ENCODE peak calls at places on chromosomes 1 and 21, in four cellular contexts. One of them, this sample, is unnamed.

GRCh38 chr1:72845342-72845741 is 563.0 kb upstream of the NEGR1 start:
- DNase-seq in CD8-positive, alpha-beta T cell: no peak
- DNase-seq in small intestine: no peak
- DNase-seq in transverse colon: no peak
- DNase-seq in this sample: no peak

GRCh38 chr1:157584503-157584902 is 13.4 kb downstream of the FCRL4 start:
- DNase-seq in CD8-positive, alpha-beta T cell: no peak
- DNase-seq in small intestine: no peak
- DNase-seq in transverse colon: no peak
- DNase-seq in this sample: no peak

GRCh38 chr1:116909511-116910378 is at the start of gene PTGFRN:
- DNase-seq in CD8-positive, alpha-beta T cell: peak; percentile 25
- DNase-seq in small intestine: peak; percentile 63
- DNase-seq in transverse colon: peak; percentile 73
- DNase-seq in this sample: no peak

GRCh38 chr1:76868916-76869315 is 1.6 kb downstream of the ST6GALNAC5 start:
- DNase-seq in CD8-positive, alpha-beta T cell: no peak
- DNase-seq in small intestine: no peak
- DNase-seq in transverse colon: no peak
- DNase-seq in this sample: no peak

GRCh38 chr1:8151647-8152046 is 125.5 kb upstream of the ERRFI1 start:
- DNase-seq in CD8-positive, alpha-beta T cell: no peak
- DNase-seq in small intestine: no peak
- DNase-seq in transverse colon: no peak
- DNase-seq in this sample: no peak

GRCh38 chr1:34378968-34379729 is 202.4 kb downstream of the C1orf94 start:
- DNase-seq in CD8-positive, alpha-beta T cell: no peak
- DNase-seq in small intestine: no peak
- DNase-seq in transverse colon: no peak
- DNase-seq in this sample: no peak

GRCh38 chr1:62725255-62725654 is 37.1 kb upstream of the DOCK7 start:
- DNase-seq in CD8-positive, alpha-beta T cell: no peak
- DNase-seq in small intestine: peak; percentile 17
- DNase-seq in transverse colon: no peak
- DNase-seq in this sample: no peak

GRCh38 chr1:238960071-238960470 is 426.3 kb upstream of the CHRM3 start:
- DNase-seq in CD8-positive, alpha-beta T cell: no peak
- DNase-seq in small intestine: no peak
- DNase-seq in transverse colon: no peak
- DNase-seq in this sample: no peak

GRCh38 chr1:36565576-36566501 is 83.1 kb upstream of the CSF3R start:
- DNase-seq in CD8-positive, alpha-beta T cell: no peak
- DNase-seq in small intestine: no peak
- DNase-seq in transverse colon: no peak
- DNase-seq in this sample: no peak

GRCh38 chr21:34640858-34641257 is 25.9 kb upstream of the RCAN1 start:
- DNase-seq in CD8-positive, alpha-beta T cell: no peak
- DNase-seq in small intestine: no peak
- DNase-seq in transverse colon: no peak
- DNase-seq in this sample: no peak

GRCh38 chr21:42733037-42733632 is 79.7 kb downstream of the PDE9A start:
- DNase-seq in CD8-positive, alpha-beta T cell: no peak
- DNase-seq in small intestine: peak; percentile 82
- DNase-seq in transverse colon: peak; percentile 11
- DNase-seq in this sample: no peak

GRCh38 chr21:31710586-31710985 is 21.3 kb downstream of the SCAF4 start:
- DNase-seq in CD8-positive, alpha-beta T cell: no peak
- DNase-seq in small intestine: no peak
- DNase-seq in transverse colon: no peak
- DNase-seq in this sample: no peak

GRCh38 chr21:25997788-25998611 is 172.6 kb downstream of the APP start:
- DNase-seq in CD8-positive, alpha-beta T cell: no peak
- DNase-seq in small intestine: peak; percentile 74
- DNase-seq in transverse colon: peak; percentile 45
- DNase-seq in this sample: no peak

GRCh38 chr1:30684881-30685795 is 38.2 kb downstream of the MATN1 start:
- DNase-seq in CD8-positive, alpha-beta T cell: peak; percentile 43
- DNase-seq in small intestine: peak; percentile 89
- DNase-seq in transverse colon: peak; percentile 78
- DNase-seq in this sample: no peak

GRCh38 chr1:67801903-67802302 is 31.4 kb downstream of the GNG12 start:
- DNase-seq in CD8-positive, alpha-beta T cell: no peak
- DNase-seq in small intestine: no peak
- DNase-seq in transverse colon: no peak
- DNase-seq in this sample: no peak

GRCh38 chr1:169572184-169572583 is 14.1 kb downstream of the F5 start:
- DNase-seq in CD8-positive, alpha-beta T cell: no peak
- DNase-seq in small intestine: peak; percentile 52
- DNase-seq in transverse colon: no peak
- DNase-seq in this sample: no peak

GRCh38 chr1:41492341-41492848 is 7.9 kb upstream of the EDN2 start:
- DNase-seq in CD8-positive, alpha-beta T cell: peak; percentile 20
- DNase-seq in small intestine: peak; percentile 64
- DNase-seq in transverse colon: peak; percentile 60
- DNase-seq in this sample: no peak

GRCh38 chr1:201954263-201955008 is 867 bp upstream of the TIMM17A start:
- DNase-seq in CD8-positive, alpha-beta T cell: no peak
- DNase-seq in small intestine: no peak
- DNase-seq in transverse colon: no peak
- DNase-seq in this sample: peak; percentile 11

GRCh38 chr1:203678943-203679661 is 52.5 kb downstream of the ATP2B4 start:
- DNase-seq in CD8-positive, alpha-beta T cell: no peak
- DNase-seq in small intestine: no peak
- DNase-seq in transverse colon: no peak
- DNase-seq in this sample: no peak

GRCh38 chr1:199082778-199083389 is 444.0 kb downstream of the PTPRC start:
- DNase-seq in CD8-positive, alpha-beta T cell: no peak
- DNase-seq in small intestine: no peak
- DNase-seq in transverse colon: no peak
- DNase-seq in this sample: no peak

GRCh38 chr1:234089396-234089795 is 184.9 kb downstream of the SLC35F3 start:
- DNase-seq in CD8-positive, alpha-beta T cell: no peak
- DNase-seq in small intestine: no peak
- DNase-seq in transverse colon: no peak
- DNase-seq in this sample: no peak

GRCh38 chr1:179425186-179425585 is 59.4 kb downstream of the AXDND1 start:
- DNase-seq in CD8-positive, alpha-beta T cell: no peak
- DNase-seq in small intestine: no peak
- DNase-seq in transverse colon: no peak
- DNase-seq in this sample: no peak

GRCh38 chr1:241215203-241215602 is 141.8 kb downstream of the RGS7 start:
- DNase-seq in CD8-positive, alpha-beta T cell: no peak
- DNase-seq in small intestine: peak; percentile 74
- DNase-seq in transverse colon: no peak
- DNase-seq in this sample: no peak

GRCh38 chr1:211967704-211968103 is 67.7 kb downstream of the INTS7 start:
- DNase-seq in CD8-positive, alpha-beta T cell: no peak
- DNase-seq in small intestine: no peak
- DNase-seq in transverse colon: no peak
- DNase-seq in this sample: no peak

GRCh38 chr1:22143586-22144033 is 713 bp upstream of the WNT4 start:
- DNase-seq in CD8-positive, alpha-beta T cell: no peak
- DNase-seq in small intestine: no peak
- DNase-seq in transverse colon: no peak
- DNase-seq in this sample: no peak

DNA sequence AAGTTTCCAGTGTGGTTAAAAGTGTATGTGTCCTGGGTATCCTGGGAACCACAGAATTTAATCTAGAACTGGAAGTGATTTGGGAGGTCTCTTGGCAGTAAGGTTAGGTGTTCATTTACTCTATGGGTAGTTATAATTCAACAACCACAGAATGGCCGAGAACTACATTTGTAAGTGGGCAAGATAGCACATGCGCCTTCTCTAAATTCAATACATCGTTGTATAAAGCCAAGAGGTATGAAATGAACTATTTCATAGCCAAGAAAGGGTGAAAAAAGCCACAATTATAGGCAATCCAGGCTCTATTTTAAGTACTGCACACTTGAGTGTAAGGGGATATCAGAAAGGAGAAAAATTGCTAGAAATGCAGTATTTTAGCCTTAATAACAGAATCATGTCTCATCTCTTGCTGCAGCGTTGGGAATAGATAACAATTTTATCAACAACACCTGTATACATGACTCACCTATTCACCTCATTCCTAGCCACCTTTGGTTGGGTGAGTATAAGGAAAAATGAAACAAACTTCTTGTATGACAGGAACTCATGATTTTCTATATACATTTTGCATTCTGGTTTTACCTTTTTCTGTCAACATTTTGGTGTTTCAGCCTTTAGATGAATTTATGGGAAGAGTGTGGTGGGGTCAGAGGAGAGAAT is 4.5 kb downstream of the SDCCAG8 start:
- DNase-seq in CD8-positive, alpha-beta T cell: no peak
- DNase-seq in small intestine: no peak
- DNase-seq in transverse colon: no peak
- DNase-seq in this sample: no peak
- H3K4me1 ChIP-seq in CD8-positive, alpha-beta T cell: peaks cover 16% of the 10 kb centered on the region
- H3K4me1 ChIP-seq in small intestine: peaks cover 5% of the 10 kb centered on the region
- H3K4me1 ChIP-seq in transverse colon: peaks cover 12% of the 10 kb centered on the region
- H3K4me1 ChIP-seq in this sample: peaks cover 18% of the 10 kb centered on the region

GRCh38 chr1:37922767-37923550 is 23.9 kb downstream of the INPP5B start:
- DNase-seq in CD8-positive, alpha-beta T cell: peak; percentile 25
- DNase-seq in small intestine: no peak
- DNase-seq in transverse colon: no peak
- DNase-seq in this sample: no peak
- H3K4me1 ChIP-seq in CD8-positive, alpha-beta T cell: peaks cover 32% of the 10 kb centered on the region
- H3K4me1 ChIP-seq in small intestine: peaks cover 2% of the 10 kb centered on the region
- H3K4me1 ChIP-seq in transverse colon: peaks cover 16% of the 10 kb centered on the region
- H3K4me1 ChIP-seq in this sample: peaks cover 22% of the 10 kb centered on the region

GRCh38 chr1:151711940-151712339 is 4.7 kb downstream of the CELF3 start:
- DNase-seq in CD8-positive, alpha-beta T cell: no peak
- DNase-seq in small intestine: peak; percentile 15
- DNase-seq in transverse colon: no peak
- DNase-seq in this sample: no peak
- H3K4me1 ChIP-seq in CD8-positive, alpha-beta T cell: no peaks in the 10 kb centered on the region
- H3K4me1 ChIP-seq in small intestine: peaks cover 7% of the 10 kb centered on the region
- H3K4me1 ChIP-seq in transverse colon: peaks cover 25% of the 10 kb centered on the region
- H3K4me1 ChIP-seq in this sample: peaks cover 5% of the 10 kb centered on the region

DNA sequence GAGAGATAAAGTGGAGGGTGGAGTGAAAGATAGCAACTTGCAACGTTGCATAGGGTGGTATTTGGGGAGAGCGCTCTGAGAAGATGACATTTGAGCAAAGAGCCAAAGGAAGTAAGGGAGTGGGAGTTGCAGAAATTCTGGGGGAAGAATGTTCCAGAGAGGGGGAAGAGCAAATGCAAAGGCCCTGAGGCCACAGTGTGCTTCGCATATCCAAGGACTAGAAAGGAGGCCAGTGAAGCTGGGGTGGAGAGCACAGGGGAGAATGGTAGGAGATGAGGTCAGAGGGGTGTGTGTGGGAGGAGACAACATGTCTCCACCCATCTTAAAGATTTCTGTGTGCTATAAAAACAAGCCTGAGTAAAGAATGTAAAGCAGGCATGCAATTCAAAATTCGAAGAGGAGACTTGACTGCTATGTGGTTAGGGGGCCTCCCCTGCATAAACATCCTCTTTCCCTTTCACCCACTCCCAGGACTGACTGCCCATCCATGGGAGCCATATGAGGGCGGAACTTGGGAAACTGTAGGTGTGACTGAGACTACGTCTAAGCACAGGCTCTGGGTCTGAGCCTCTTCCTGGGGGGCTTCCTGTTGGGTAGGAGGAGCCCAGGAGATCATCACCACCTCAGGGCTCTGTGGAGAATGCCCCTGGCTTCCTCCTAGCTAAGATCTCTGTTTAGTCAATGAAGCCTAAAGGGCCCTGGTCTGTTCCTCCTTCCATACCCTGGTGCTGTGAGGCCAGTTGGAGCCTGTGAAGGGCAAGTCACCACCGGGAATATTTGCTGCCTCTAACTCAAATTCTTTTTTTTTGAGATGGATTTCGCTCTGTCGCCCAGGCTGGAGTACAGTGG is 2.9 kb upstream of the CLIC4 start:
- DNase-seq in CD8-positive, alpha-beta T cell: no peak
- DNase-seq in small intestine: peak; percentile 44
- DNase-seq in transverse colon: peak; percentile 63
- DNase-seq in this sample: no peak
- H3K4me1 ChIP-seq in CD8-positive, alpha-beta T cell: peaks cover 8% of the 10 kb centered on the region
- H3K4me1 ChIP-seq in small intestine: peaks cover 6% of the 10 kb centered on the region
- H3K4me1 ChIP-seq in transverse colon: peaks cover 37% of the 10 kb centered on the region
- H3K4me1 ChIP-seq in this sample: peaks cover 18% of the 10 kb centered on the region